ENCODE peak calls at places on chromosomes 5 and 9, in four cellular contexts. Z, A, T and Q are unnamed samples.

GRCh38 chr9:81559741-81560140 is 129.6 kb downstream of the TLE1 start:
- DNase-seq in Z (peak), T (no peak), A (no peak), Q (no peak)

GRCh38 chr5:27403248-27403882 is 365.0 kb upstream of the CDH9 start:
- DNase-seq in Z (no peak), T (no peak), A (no peak), Q (no peak)

GRCh38 chr9:33101104-33101951 is 24.9 kb upstream of the SMU1 start:
- DNase-seq in Z (no peak), T (no peak), A (no peak), Q (no peak)

GRCh38 chr9:2060425-2060824 is 45.3 kb downstream of the SMARCA2 start:
- DNase-seq in Z (no peak), A (no peak), T (no peak), Q (no peak)

GRCh38 chr9:445033-445432 is 230.4 kb downstream of the DOCK8 start:
- DNase-seq in A (no peak), T (no peak), Z (no peak), Q (no peak)

GRCh38 chr9:135705376-135705775 is 3.4 kb downstream of the KCNT1 start:
- DNase-seq in A (no peak), T (no peak), Z (no peak), Q (no peak)

GRCh38 chr5:10590226-10591047 is 26.6 kb downstream of the ANKRD33B start:
- DNase-seq in A (peak), T (no peak), Z (no peak), Q (peak)

GRCh38 chr9:104836235-104836634 is 72.3 kb downstream of the NIPSNAP3B start:
- DNase-seq in T (no peak), A (no peak), Z (no peak), Q (no peak)

GRCh38 chr5:107985144-107985543 is 314.4 kb upstream of the EFNA5 start:
- DNase-seq in T (no peak), A (no peak), Z (peak), Q (no peak)

GRCh38 chr9:2602704-2603116 is 18.9 kb upstream of the VLDLR start:
- DNase-seq in T (peak), A (no peak), Z (no peak), Q (no peak)

GRCh38 chr9:96453625-96454024 is 3.7 kb downstream of the HABP4 start:
- DNase-seq in A (no peak), T (no peak), Z (no peak), Q (no peak)

GRCh38 chr5:79560774-79561524 is 47.0 kb upstream of the HOMER1 start:
- DNase-seq in T (peak), A (no peak), Z (no peak), Q (no peak)

GRCh38 chr9:115296831-115297565 is 179.0 kb upstream of the TNC start:
- DNase-seq in A (no peak), T (no peak), Z (no peak), Q (no peak)

GRCh38 chr9:34499101-34499500 is 23.7 kb downstream of the ENHO start:
- DNase-seq in T (no peak), Z (no peak), A (no peak), Q (no peak)

GRCh38 chr5:149959406-149960236 is 937 bp upstream of the SLC26A2 start:
- DNase-seq in A (no peak), Z (peak), T (peak), Q (peak)

GRCh38 chr5:93621340-93621872 is 38.4 kb downstream of the NR2F1 start:
- DNase-seq in A (no peak), T (no peak), Z (no peak), Q (no peak)

GRCh38 chr9:74309654-74310053 is 187.5 kb upstream of the RORB start:
- DNase-seq in A (no peak), Z (no peak), T (no peak), Q (no peak)

GRCh38 chr9:127574089-127574921 is 37.8 kb upstream of the STXBP1 start:
- DNase-seq in A (no peak), T (no peak), Z (no peak), Q (no peak)

GRCh38 chr9:16069671-16070586 is 517.1 kb downstream of the CCDC171 start:
- DNase-seq in T (no peak), A (no peak), Z (no peak), Q (no peak)

GRCh38 chr5:34587355-34588241 is 68.5 kb upstream of the RAI14 start:
- DNase-seq in T (peak), A (no peak), Z (no peak), Q (peak)

GRCh38 chr5:142862585-142862984 is 92.4 kb downstream of the ARHGAP26 start:
- DNase-seq in Z (no peak), A (no peak), T (no peak), Q (no peak)

GRCh38 chr5:83494102-83494620 is 22.6 kb downstream of the VCAN start:
- DNase-seq in Z (no peak), A (no peak), T (no peak), Q (no peak)

GRCh38 chr9:124263800-124264426 is 6.2 kb downstream of the NEK6 start:
- DNase-seq in Z (no peak), A (no peak), T (no peak), Q (no peak)
- TF ChIP-seq EGR1 in Z (no peak), A (no peak), T (no peak), Q (no peak)

DNA sequence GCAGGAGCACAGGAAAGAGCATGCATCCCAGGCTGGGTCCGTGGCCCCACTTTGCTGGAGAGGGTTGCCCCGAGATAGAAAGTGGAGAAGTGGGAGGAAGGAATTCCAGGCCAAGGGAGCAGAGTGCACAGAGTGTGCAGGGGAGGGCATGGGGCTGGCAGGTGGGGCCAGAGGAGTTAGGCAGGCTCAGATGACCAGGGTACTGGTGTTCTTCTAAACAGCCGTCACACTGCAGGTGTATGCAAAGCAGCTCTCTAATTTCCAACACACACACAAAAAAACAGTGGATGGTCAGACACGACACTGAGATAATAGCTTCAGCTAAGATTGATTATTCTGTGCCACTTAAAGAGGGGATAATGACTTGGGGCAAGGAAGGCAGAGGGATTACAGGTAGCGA is 212.2 kb downstream of the MTRR start:
- DNase-seq in T (no peak), A (no peak), Z (no peak), Q (no peak)
- TF ChIP-seq EGR1 in T (no peak), A (no peak), Z (no peak), Q (no peak)

DNA sequence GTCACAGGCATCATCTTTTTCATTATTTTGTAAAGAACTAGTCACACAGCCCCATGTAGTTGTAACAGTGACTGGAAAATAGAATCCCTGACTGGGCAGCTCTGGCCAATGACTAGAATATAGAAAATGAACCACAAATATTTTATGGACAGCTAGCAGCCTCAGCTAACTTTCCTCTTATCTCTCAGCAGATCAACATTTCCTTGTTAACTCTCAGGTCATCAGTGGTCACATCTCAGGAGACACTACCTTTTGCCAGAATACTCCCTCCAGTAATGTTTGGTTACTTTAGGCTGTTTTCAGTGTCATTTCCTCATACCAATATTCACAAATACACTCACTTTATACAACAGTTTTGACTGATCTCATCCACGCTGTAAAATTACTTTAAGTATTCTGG is 43.9 kb downstream of the FAM169A start:
- DNase-seq in Z (no peak), A (no peak), T (no peak), Q (no peak)
- TF ChIP-seq EGR1 in Z (no peak), A (no peak), T (no peak), Q (no peak)

DNA sequence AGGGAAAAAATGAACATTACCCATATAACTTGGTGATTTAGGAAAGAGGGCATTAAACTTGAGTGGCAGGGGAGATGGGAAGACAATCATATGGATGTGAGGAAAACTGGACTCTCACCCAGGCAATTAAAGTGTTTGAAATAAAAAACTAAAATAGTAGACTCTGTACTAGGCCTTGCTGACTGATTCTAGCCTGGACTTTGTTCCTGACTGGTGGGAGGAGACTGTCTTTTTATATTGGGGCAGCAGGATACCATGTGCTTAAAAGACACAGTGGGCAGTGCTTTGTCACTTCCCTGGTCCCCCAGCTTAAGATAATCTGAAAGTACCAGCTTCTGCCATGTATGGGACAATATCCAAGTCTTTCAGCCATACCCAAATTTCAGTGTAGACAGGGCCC is 107.0 kb downstream of the ACTL7B start:
- DNase-seq in A (no peak), T (no peak), Z (no peak), Q (no peak)
- TF ChIP-seq EGR1 in A (no peak), T (no peak), Z (no peak), Q (no peak)

DNA sequence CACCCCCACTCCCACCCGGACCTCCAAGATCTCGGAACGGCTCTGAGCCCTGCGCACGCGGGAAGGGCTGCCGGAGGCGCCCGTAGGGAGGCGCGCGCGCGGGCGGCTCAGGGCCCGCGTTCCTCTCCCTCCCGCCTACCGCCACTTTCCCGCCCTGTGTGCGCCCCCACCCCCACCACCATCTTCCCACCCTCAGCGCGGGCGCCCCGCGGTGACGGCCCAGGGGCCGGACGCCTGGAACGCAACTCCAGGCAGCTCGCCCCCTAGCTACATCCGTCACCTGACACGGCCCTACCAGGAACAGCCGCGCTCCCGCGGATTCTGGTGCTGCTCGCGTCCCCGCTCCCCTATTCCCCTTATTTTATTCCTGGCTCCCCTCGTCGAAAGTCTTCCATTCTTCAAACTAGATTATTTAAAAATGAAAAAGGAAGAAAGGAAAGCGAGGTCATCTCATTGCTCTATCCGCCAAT is at the start of gene CDKN2B-AS1:
- DNase-seq in Z (peak), T (no peak), A (no peak), Q (no peak)
- TF ChIP-seq EGR1 in Z (no peak), T (no peak), A (no peak), Q (no peak)

GRCh38 chr9:73229543-73229942 is 77.9 kb downstream of the ANXA1 start:
- DNase-seq in A (no peak), T (no peak), Z (no peak), Q (no peak)
- TF ChIP-seq EGR1 in A (no peak), T (no peak), Z (no peak), Q (no peak)

GRCh38 chr9:4079346-4079745 is 220.5 kb downstream of the GLIS3 start:
- DNase-seq in A (no peak), Z (no peak), T (no peak), Q (no peak)
- TF ChIP-seq EGR1 in A (no peak), Z (no peak), T (no peak), Q (no peak)

GRCh38 chr5:40687316-40687715 is 7.6 kb downstream of the PTGER4 start:
- DNase-seq in T (no peak), Z (no peak), A (no peak), Q (no peak)

GRCh38 chr5:40691894-40692293 is 12.2 kb downstream of the PTGER4 start:
- DNase-seq in Z (no peak), T (no peak), A (no peak), Q (no peak)

GRCh38 chr5:40688127-40688756 is 8.5 kb downstream of the PTGER4 start:
- DNase-seq in T (peak), A (no peak), Z (peak), Q (peak)

GRCh38 chr5:40685952-40686351 is 6.2 kb downstream of the PTGER4 start:
- DNase-seq in T (no peak), Z (no peak), A (no peak), Q (no peak)

DNA sequence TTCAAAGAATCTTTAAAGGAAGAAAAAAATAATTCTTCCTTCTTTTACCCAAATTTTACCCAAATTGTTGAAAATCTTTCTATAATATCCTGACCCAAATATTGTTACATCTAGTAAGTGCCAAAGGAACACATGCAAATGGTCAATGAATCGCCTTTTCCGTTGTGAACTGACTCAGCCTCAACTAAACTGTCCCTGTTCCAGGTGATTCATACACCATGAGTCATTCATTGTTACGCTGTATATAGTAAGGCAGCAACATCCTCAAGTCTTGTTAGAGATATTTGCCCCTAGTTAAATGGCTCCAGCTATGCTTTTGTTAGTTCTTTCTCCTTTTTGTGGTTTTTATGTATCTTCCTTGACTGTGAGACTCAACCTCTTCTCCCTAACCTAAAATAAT is 9.7 kb downstream of the PTGER4 start:
- DNase-seq in Z (peak), A (no peak), T (peak), Q (peak)
- TF ChIP-seq EGR1 in Z (no peak), A (no peak), T (no peak), Q (no peak)

GRCh38 chr9:38419216-38419615 is 5.0 kb downstream of the IGFBPL1 start:
- DNase-seq in T (no peak), Z (no peak), A (no peak), Q (no peak)
- TF ChIP-seq EGR1 in T (no peak), Z (no peak), A (no peak), Q (no peak)

DNA sequence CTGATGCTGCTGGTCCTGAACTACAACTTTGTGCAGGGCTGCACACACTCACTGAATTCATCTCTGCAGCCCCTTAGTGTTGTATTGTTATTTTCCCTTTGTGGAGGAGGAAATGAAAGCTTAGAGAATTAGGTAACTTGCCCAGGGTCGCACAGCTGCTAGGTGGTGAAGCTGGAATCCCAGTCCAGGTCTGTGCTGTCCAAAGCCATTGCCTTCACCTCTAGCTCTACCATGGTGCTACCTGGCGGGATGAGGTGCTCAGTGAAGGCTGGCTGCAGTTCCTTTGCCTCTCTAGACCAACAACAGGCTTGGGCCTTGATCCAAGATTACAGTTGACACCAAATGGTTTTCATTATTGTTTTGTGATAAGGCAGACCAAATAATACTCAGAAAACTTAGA is 177.8 kb upstream of the PITX1 start:
- DNase-seq in A (no peak), T (no peak), Z (no peak), Q (no peak)
- TF ChIP-seq EGR1 in A (no peak), T (no peak), Z (no peak), Q (no peak)